ENCODE peak calls at places on chromosomes 4 and X, in six cellular contexts. One of them, this sample, is unnamed.

GRCh38 chr4:41258783-41259182 is 2.1 kb downstream of the UCHL1 start:
- DNase-seq in thyroid gland: peak; percentile 61
- DNase-seq in GM12878: no peak
- DNase-seq in IMR-90: peak; percentile 86
- DNase-seq in tibial nerve: no peak
- DNase-seq in adrenal gland: peak; percentile 72
- DNase-seq in this sample: no peak

GRCh38 chrX:95949588-95949987 is 735.1 kb upstream of the DIAPH2 start:
- DNase-seq in IMR-90: no peak
- DNase-seq in thyroid gland: no peak
- DNase-seq in GM12878: no peak
- DNase-seq in tibial nerve: no peak
- DNase-seq in adrenal gland: no peak
- DNase-seq in this sample: no peak

GRCh38 chr4:189062047-189062820 is 878.4 kb upstream of the FRG1 start:
- DNase-seq in GM12878: no peak
- DNase-seq in IMR-90: no peak
- DNase-seq in thyroid gland: no peak
- DNase-seq in tibial nerve: no peak
- DNase-seq in adrenal gland: no peak
- DNase-seq in this sample: no peak

GRCh38 chr4:147840846-147841732 is 109.2 kb downstream of the ARHGAP10 start:
- DNase-seq in thyroid gland: no peak
- DNase-seq in IMR-90: no peak
- DNase-seq in GM12878: peak; percentile 31
- DNase-seq in adrenal gland: no peak
- DNase-seq in tibial nerve: no peak
- DNase-seq in this sample: no peak

GRCh38 chr4:56342746-56343145 is 44.5 kb downstream of the AASDH start:
- DNase-seq in IMR-90: no peak
- DNase-seq in thyroid gland: no peak
- DNase-seq in GM12878: no peak
- DNase-seq in adrenal gland: no peak
- DNase-seq in tibial nerve: no peak
- DNase-seq in this sample: no peak

GRCh38 chr4:124432500-124432899 is 280.0 kb downstream of the ANKRD50 start:
- DNase-seq in GM12878: no peak
- DNase-seq in adrenal gland: no peak
- DNase-seq in tibial nerve: no peak
- DNase-seq in IMR-90: peak; percentile 27
- DNase-seq in thyroid gland: no peak
- DNase-seq in this sample: no peak

GRCh38 chr4:120589787-120590186 is 332.7 kb downstream of the PRDM5 start:
- DNase-seq in tibial nerve: no peak
- DNase-seq in GM12878: no peak
- DNase-seq in adrenal gland: no peak
- DNase-seq in IMR-90: no peak
- DNase-seq in thyroid gland: no peak
- DNase-seq in this sample: no peak

GRCh38 chr4:108166441-108167315 is 2.1 kb downstream of the LEF1 start:
- DNase-seq in adrenal gland: no peak
- DNase-seq in thyroid gland: no peak
- DNase-seq in tibial nerve: no peak
- DNase-seq in GM12878: no peak
- DNase-seq in IMR-90: no peak
- DNase-seq in this sample: no peak

GRCh38 chrX:123983240-123983639 is 21.7 kb downstream of the STAG2 start:
- DNase-seq in GM12878: no peak
- DNase-seq in tibial nerve: no peak
- DNase-seq in IMR-90: no peak
- DNase-seq in thyroid gland: no peak
- DNase-seq in adrenal gland: no peak
- DNase-seq in this sample: no peak

GRCh38 chr4:82851902-82852750 is 38.8 kb downstream of the SEC31A start:
- DNase-seq in tibial nerve: no peak
- DNase-seq in IMR-90: peak; percentile 49
- DNase-seq in GM12878: no peak
- DNase-seq in thyroid gland: no peak
- DNase-seq in adrenal gland: no peak
- DNase-seq in this sample: no peak

GRCh38 chr4:45855857-45856256 is 268.0 kb downstream of the GABRG1 start:
- DNase-seq in adrenal gland: no peak
- DNase-seq in IMR-90: no peak
- DNase-seq in GM12878: no peak
- DNase-seq in thyroid gland: no peak
- DNase-seq in tibial nerve: no peak
- DNase-seq in this sample: no peak

GRCh38 chr4:24488399-24489164 is 95.8 kb downstream of the DHX15 start:
- DNase-seq in adrenal gland: peak; percentile 91
- DNase-seq in GM12878: peak; percentile 5
- DNase-seq in thyroid gland: peak; percentile 80
- DNase-seq in IMR-90: peak; percentile 62
- DNase-seq in tibial nerve: peak; percentile 74
- DNase-seq in this sample: peak; percentile 79

GRCh38 chr4:176150704-176151103 is 44.7 kb downstream of the SPATA4 start:
- DNase-seq in thyroid gland: no peak
- DNase-seq in tibial nerve: no peak
- DNase-seq in adrenal gland: no peak
- DNase-seq in IMR-90: no peak
- DNase-seq in GM12878: no peak
- DNase-seq in this sample: no peak

GRCh38 chr4:189162073-189162789 is 778.4 kb upstream of the FRG1 start:
- DNase-seq in adrenal gland: no peak
- DNase-seq in thyroid gland: no peak
- DNase-seq in IMR-90: no peak
- DNase-seq in tibial nerve: no peak
- DNase-seq in GM12878: no peak
- DNase-seq in this sample: no peak

GRCh38 chr4:113882668-113883067 is 96.8 kb downstream of the ARSJ start:
- DNase-seq in IMR-90: peak; percentile 49
- DNase-seq in GM12878: no peak
- DNase-seq in adrenal gland: no peak
- DNase-seq in tibial nerve: no peak
- DNase-seq in thyroid gland: no peak
- DNase-seq in this sample: no peak

GRCh38 chrX:140836874-140837273 is 127.3 kb downstream of the LINC00632 start:
- DNase-seq in IMR-90: no peak
- DNase-seq in tibial nerve: no peak
- DNase-seq in adrenal gland: no peak
- DNase-seq in GM12878: no peak
- DNase-seq in thyroid gland: no peak
- DNase-seq in this sample: no peak

GRCh38 chr4:167616471-167616870 is 382.2 kb upstream of the SPOCK3 start:
- DNase-seq in IMR-90: no peak
- DNase-seq in thyroid gland: no peak
- DNase-seq in adrenal gland: no peak
- DNase-seq in GM12878: no peak
- DNase-seq in tibial nerve: no peak
- DNase-seq in this sample: no peak

GRCh38 chr4:152283806-152284470 is 252.0 kb downstream of the FBXW7 start:
- DNase-seq in adrenal gland: no peak
- DNase-seq in GM12878: no peak
- DNase-seq in thyroid gland: no peak
- DNase-seq in tibial nerve: no peak
- DNase-seq in IMR-90: no peak
- DNase-seq in this sample: no peak

GRCh38 chr4:185399466-185399865 is 2.8 kb downstream of the ANKRD37 start:
- DNase-seq in thyroid gland: no peak
- DNase-seq in IMR-90: no peak
- DNase-seq in adrenal gland: no peak
- DNase-seq in GM12878: no peak
- DNase-seq in tibial nerve: no peak
- DNase-seq in this sample: no peak

GRCh38 chr4:174217273-174218126 is 66.0 kb downstream of the FBXO8 start:
- DNase-seq in adrenal gland: peak; percentile 71
- DNase-seq in IMR-90: peak; percentile 37
- DNase-seq in GM12878: no peak
- DNase-seq in thyroid gland: peak; percentile 30
- DNase-seq in tibial nerve: no peak
- DNase-seq in this sample: no peak

GRCh38 chr4:153939570-153939969 is 150.7 kb upstream of the SFRP2 start:
- DNase-seq in tibial nerve: no peak
- DNase-seq in thyroid gland: no peak
- DNase-seq in IMR-90: no peak
- DNase-seq in GM12878: no peak
- DNase-seq in adrenal gland: no peak
- DNase-seq in this sample: no peak

GRCh38 chr4:159105063-159105414 is 2.2 kb downstream of the RAPGEF2 start:
- DNase-seq in GM12878: no peak
- DNase-seq in IMR-90: peak; percentile 61
- DNase-seq in thyroid gland: no peak
- DNase-seq in tibial nerve: no peak
- DNase-seq in adrenal gland: no peak
- DNase-seq in this sample: no peak

GRCh38 chr4:159103406-159104131 is 690 bp downstream of the RAPGEF2 start:
- DNase-seq in IMR-90: peak; percentile 23
- DNase-seq in adrenal gland: peak; percentile 57
- DNase-seq in tibial nerve: peak; percentile 17
- DNase-seq in thyroid gland: peak; percentile 64
- DNase-seq in GM12878: no peak
- DNase-seq in this sample: peak; percentile 62

GRCh38 chr4:159101983-159102622 is 776 bp upstream of the RAPGEF2 start:
- DNase-seq in thyroid gland: no peak
- DNase-seq in GM12878: no peak
- DNase-seq in IMR-90: no peak
- DNase-seq in tibial nerve: no peak
- DNase-seq in adrenal gland: peak; percentile 56
- DNase-seq in this sample: no peak

GRCh38 chr4:159105761-159106243 is 2.9 kb downstream of the RAPGEF2 start:
- DNase-seq in thyroid gland: peak; percentile 9
- DNase-seq in adrenal gland: no peak
- DNase-seq in IMR-90: peak; percentile 85
- DNase-seq in GM12878: peak; percentile 57
- DNase-seq in tibial nerve: no peak
- DNase-seq in this sample: no peak

DNA sequence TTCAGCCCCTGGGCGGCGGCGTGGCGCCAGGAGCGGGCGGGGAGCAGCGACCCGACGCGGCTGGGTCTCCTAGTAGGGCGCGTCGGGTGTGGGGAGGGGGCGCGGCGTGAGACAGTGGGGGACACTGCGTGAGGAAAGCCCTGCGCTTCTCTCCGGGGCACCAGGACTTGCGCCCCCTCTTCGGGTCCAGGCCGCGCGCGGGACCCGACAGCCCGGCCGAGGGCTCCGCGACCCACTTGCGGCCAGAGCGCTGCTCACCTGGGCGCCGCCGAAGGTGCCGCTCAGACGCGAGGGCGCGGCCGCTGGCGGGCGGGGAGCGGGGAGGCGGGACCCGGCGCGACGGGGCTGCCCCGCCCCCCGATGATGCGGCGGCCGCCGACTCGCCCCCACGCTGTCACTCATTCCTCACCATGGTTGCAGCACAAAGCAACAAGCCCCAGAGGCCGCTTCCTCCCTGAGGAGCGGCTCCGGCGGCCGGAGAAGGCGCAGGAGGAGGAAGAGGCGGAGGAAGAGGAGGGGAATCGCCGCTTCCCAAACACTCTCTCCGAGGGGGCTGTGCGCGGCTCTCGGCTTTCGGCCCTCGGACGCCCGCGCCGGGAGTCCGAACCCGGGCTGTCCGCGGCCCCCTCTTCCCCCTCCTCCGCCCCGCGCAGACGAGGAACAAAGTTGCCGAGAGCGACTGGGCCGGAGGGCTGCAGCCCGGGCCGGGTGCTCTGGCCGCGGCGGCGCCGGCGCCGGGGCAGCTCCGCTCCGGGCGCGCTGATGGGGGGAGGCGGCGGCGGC is at the start of gene RAPGEF2:
- DNase-seq in adrenal gland: peak; percentile 95
- DNase-seq in IMR-90: peak; percentile 91
- DNase-seq in tibial nerve: peak; percentile 85
- DNase-seq in GM12878: peak; percentile 52
- DNase-seq in thyroid gland: peak; percentile 95
- DNase-seq in this sample: peak; percentile 97
- TF ChIP-seq POLR2A in adrenal gland: peak; percentile 59
- TF ChIP-seq POLR2A in IMR-90: peak; percentile 93
- TF ChIP-seq POLR2A in tibial nerve: peak; percentile 95
- TF ChIP-seq POLR2A in GM12878: peak; percentile 85
- TF ChIP-seq POLR2A in thyroid gland: peak; percentile 99
- TF ChIP-seq POLR2A in this sample: peak; percentile 94

GRCh38 chrX:638482-639131 is 8.0 kb downstream of the SHOX start:
- DNase-seq in IMR-90: no peak
- DNase-seq in adrenal gland: peak; percentile 14
- DNase-seq in GM12878: no peak
- DNase-seq in tibial nerve: no peak
- DNase-seq in thyroid gland: no peak
- DNase-seq in this sample: peak; percentile 19

GRCh38 chrX:636971-637659 is 6.5 kb downstream of the SHOX start:
- DNase-seq in tibial nerve: no peak
- DNase-seq in thyroid gland: no peak
- DNase-seq in GM12878: no peak
- DNase-seq in IMR-90: no peak
- DNase-seq in adrenal gland: no peak
- DNase-seq in this sample: no peak

GRCh38 chrX:637660-638481 is 7.3 kb downstream of the SHOX start:
- DNase-seq in adrenal gland: no peak
- DNase-seq in thyroid gland: no peak
- DNase-seq in IMR-90: no peak
- DNase-seq in GM12878: no peak
- DNase-seq in tibial nerve: no peak
- DNase-seq in this sample: no peak

GRCh38 chrX:640641-641040 is 10.1 kb downstream of the SHOX start:
- DNase-seq in thyroid gland: no peak
- DNase-seq in IMR-90: no peak
- DNase-seq in tibial nerve: no peak
- DNase-seq in GM12878: no peak
- DNase-seq in adrenal gland: no peak
- DNase-seq in this sample: no peak

DNA sequence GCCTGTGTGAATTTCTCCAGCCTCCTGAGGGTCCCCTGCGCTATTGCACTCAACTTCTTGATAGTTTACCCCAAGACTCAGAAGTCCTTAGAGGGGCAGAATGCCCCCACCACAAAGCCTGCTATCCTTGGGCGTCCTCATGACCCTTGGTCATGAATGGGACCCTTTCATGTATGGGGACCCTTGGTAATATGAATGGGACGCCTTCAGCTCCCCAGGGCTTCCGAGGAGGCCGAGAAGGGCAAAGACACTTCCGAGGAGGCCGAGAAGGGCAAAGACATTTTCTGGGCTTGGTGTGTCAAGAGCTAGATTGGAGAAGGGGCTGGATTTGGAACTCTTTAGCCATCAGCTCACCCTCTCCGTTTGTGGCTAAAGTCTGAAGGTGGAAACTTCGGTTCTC is 8.6 kb downstream of the SHOX start:
- DNase-seq in tibial nerve: no peak
- DNase-seq in thyroid gland: no peak
- DNase-seq in IMR-90: no peak
- DNase-seq in GM12878: no peak
- DNase-seq in adrenal gland: peak; percentile 20
- DNase-seq in this sample: peak; percentile 1
- H3K27me3 ChIP-seq in tibial nerve: peaks cover 93% of the 10 kb centered on the region
- H3K27me3 ChIP-seq in thyroid gland: no peaks in the 10 kb centered on the region
- H3K27me3 ChIP-seq in IMR-90: peaks cover 11% of the 10 kb centered on the region
- H3K27me3 ChIP-seq in GM12878: no peaks in the 10 kb centered on the region
- H3K27me3 ChIP-seq in adrenal gland: peaks cover 68% of the 10 kb centered on the region
- H3K27me3 ChIP-seq in this sample: peaks cover 4% of the 10 kb centered on the region

GRCh38 chr4:172666711-172667368 is 501.8 kb upstream of the GALNT7 start:
- DNase-seq in IMR-90: peak; percentile 22
- DNase-seq in thyroid gland: no peak
- DNase-seq in tibial nerve: no peak
- DNase-seq in adrenal gland: no peak
- DNase-seq in GM12878: no peak
- DNase-seq in this sample: no peak
- TF ChIP-seq POLR2A in IMR-90: no peak
- TF ChIP-seq POLR2A in thyroid gland: no peak
- TF ChIP-seq POLR2A in tibial nerve: no peak
- TF ChIP-seq POLR2A in adrenal gland: no peak
- TF ChIP-seq POLR2A in GM12878: no peak
- TF ChIP-seq POLR2A in this sample: no peak

GRCh38 chrX:25006586-25007058 is 9.1 kb downstream of the ARX start:
- DNase-seq in adrenal gland: no peak
- DNase-seq in IMR-90: no peak
- DNase-seq in tibial nerve: no peak
- DNase-seq in thyroid gland: no peak
- DNase-seq in GM12878: no peak
- DNase-seq in this sample: no peak
- H3K27me3 ChIP-seq in adrenal gland: peaks cover 94% of the 10 kb centered on the region
- H3K27me3 ChIP-seq in IMR-90: peaks cover 87% of the 10 kb centered on the region
- H3K27me3 ChIP-seq in tibial nerve: peaks cover 98% of the 10 kb centered on the region
- H3K27me3 ChIP-seq in thyroid gland: peaks cover 50% of the 10 kb centered on the region
- H3K27me3 ChIP-seq in GM12878: no peaks in the 10 kb centered on the region
- H3K27me3 ChIP-seq in this sample: peaks cover 41% of the 10 kb centered on the region

This sample was measured in right lobe of liver.